ENCODE peak calls at places on chromosomes 3 and 15, in ten cellular contexts. One of them, this sample, is unnamed.

GRCh38 chr15:35448294-35448693 is 97.7 kb downstream of the DPH6 start:
- DNase-seq in left lung: no peak
- DNase-seq in iPS DF 6.9: no peak
- DNase-seq in RWPE1: peak
- DNase-seq in NCI-H2029: no peak
- DNase-seq in bronchial epithelial cell: peak
- DNase-seq in KBM-7: no peak
- DNase-seq in HEK293T: no peak
- DNase-seq in activated naive CD4-positive, alpha-beta T cell treated with anti-CD3 and anti-CD28 coated beads, Interleukin-2, amount 10 ng/mL, durations not matched to agents 7 days and 5 days: no peak
- DNase-seq in H9: no peak
- DNase-seq in this sample: no peak

GRCh38 chr3:15633766-15634588 is 32.4 kb downstream of the BTD start:
- DNase-seq in left lung: no peak
- DNase-seq in iPS DF 6.9: no peak
- DNase-seq in RWPE1: no peak
- DNase-seq in NCI-H2029: no peak
- DNase-seq in bronchial epithelial cell: no peak
- DNase-seq in KBM-7: no peak
- DNase-seq in HEK293T: no peak
- DNase-seq in activated naive CD4-positive, alpha-beta T cell treated with anti-CD3 and anti-CD28 coated beads, Interleukin-2, amount 10 ng/mL, durations not matched to agents 7 days and 5 days: no peak
- DNase-seq in H9: no peak
- DNase-seq in this sample: no peak

GRCh38 chr3:186461141-186461540 is 83.0 kb downstream of the CRYGS start:
- DNase-seq in left lung: no peak
- DNase-seq in iPS DF 6.9: no peak
- DNase-seq in RWPE1: peak
- DNase-seq in NCI-H2029: no peak
- DNase-seq in bronchial epithelial cell: peak
- DNase-seq in KBM-7: no peak
- DNase-seq in HEK293T: no peak
- DNase-seq in activated naive CD4-positive, alpha-beta T cell treated with anti-CD3 and anti-CD28 coated beads, Interleukin-2, amount 10 ng/mL, durations not matched to agents 7 days and 5 days: no peak
- DNase-seq in H9: no peak
- DNase-seq in this sample: no peak

GRCh38 chr3:195013411-195013810 is 257.5 kb downstream of the XXYLT1 start:
- DNase-seq in left lung: no peak
- DNase-seq in iPS DF 6.9: no peak
- DNase-seq in RWPE1: no peak
- DNase-seq in NCI-H2029: no peak
- DNase-seq in bronchial epithelial cell: no peak
- DNase-seq in KBM-7: no peak
- DNase-seq in HEK293T: no peak
- DNase-seq in activated naive CD4-positive, alpha-beta T cell treated with anti-CD3 and anti-CD28 coated beads, Interleukin-2, amount 10 ng/mL, durations not matched to agents 7 days and 5 days: peak
- DNase-seq in H9: no peak
- DNase-seq in this sample: no peak

GRCh38 chr15:49855917-49856637 is 235.2 kb downstream of the DTWD1 start:
- DNase-seq in left lung: no peak
- DNase-seq in iPS DF 6.9: no peak
- DNase-seq in RWPE1: no peak
- DNase-seq in NCI-H2029: no peak
- DNase-seq in bronchial epithelial cell: peak
- DNase-seq in KBM-7: no peak
- DNase-seq in HEK293T: no peak
- DNase-seq in activated naive CD4-positive, alpha-beta T cell treated with anti-CD3 and anti-CD28 coated beads, Interleukin-2, amount 10 ng/mL, durations not matched to agents 7 days and 5 days: no peak
- DNase-seq in H9: no peak
- DNase-seq in this sample: no peak

GRCh38 chr15:80953953-80954778 is 35.5 kb downstream of the MESD start:
- DNase-seq in left lung: no peak
- DNase-seq in iPS DF 6.9: peak
- DNase-seq in RWPE1: peak
- DNase-seq in NCI-H2029: no peak
- DNase-seq in bronchial epithelial cell: no peak
- DNase-seq in KBM-7: no peak
- DNase-seq in HEK293T: no peak
- DNase-seq in activated naive CD4-positive, alpha-beta T cell treated with anti-CD3 and anti-CD28 coated beads, Interleukin-2, amount 10 ng/mL, durations not matched to agents 7 days and 5 days: no peak
- DNase-seq in H9: peak
- DNase-seq in this sample: peak

GRCh38 chr15:33242669-33243191 is 48.2 kb upstream of the FMN1 start:
- DNase-seq in left lung: no peak
- DNase-seq in iPS DF 6.9: peak
- DNase-seq in RWPE1: no peak
- DNase-seq in NCI-H2029: no peak
- DNase-seq in bronchial epithelial cell: peak
- DNase-seq in KBM-7: peak
- DNase-seq in HEK293T: peak
- DNase-seq in activated naive CD4-positive, alpha-beta T cell treated with anti-CD3 and anti-CD28 coated beads, Interleukin-2, amount 10 ng/mL, durations not matched to agents 7 days and 5 days: no peak
- DNase-seq in H9: no peak
- DNase-seq in this sample: no peak

GRCh38 chr15:31571676-31572075 is 245.0 kb downstream of the KLF13 start:
- DNase-seq in left lung: no peak
- DNase-seq in iPS DF 6.9: no peak
- DNase-seq in RWPE1: peak
- DNase-seq in NCI-H2029: no peak
- DNase-seq in bronchial epithelial cell: no peak
- DNase-seq in KBM-7: peak
- DNase-seq in HEK293T: no peak
- DNase-seq in activated naive CD4-positive, alpha-beta T cell treated with anti-CD3 and anti-CD28 coated beads, Interleukin-2, amount 10 ng/mL, durations not matched to agents 7 days and 5 days: no peak
- DNase-seq in H9: no peak
- DNase-seq in this sample: no peak

GRCh38 chr3:8557298-8557697 is 55.7 kb downstream of the LMCD1 start:
- DNase-seq in left lung: no peak
- DNase-seq in iPS DF 6.9: no peak
- DNase-seq in RWPE1: no peak
- DNase-seq in NCI-H2029: peak
- DNase-seq in bronchial epithelial cell: no peak
- DNase-seq in KBM-7: no peak
- DNase-seq in HEK293T: no peak
- DNase-seq in activated naive CD4-positive, alpha-beta T cell treated with anti-CD3 and anti-CD28 coated beads, Interleukin-2, amount 10 ng/mL, durations not matched to agents 7 days and 5 days: no peak
- DNase-seq in H9: no peak
- DNase-seq in this sample: no peak

GRCh38 chr3:178443634-178444033 is 92.6 kb upstream of the KCNMB2 start:
- DNase-seq in left lung: no peak
- DNase-seq in iPS DF 6.9: no peak
- DNase-seq in RWPE1: no peak
- DNase-seq in NCI-H2029: no peak
- DNase-seq in bronchial epithelial cell: peak
- DNase-seq in KBM-7: no peak
- DNase-seq in HEK293T: no peak
- DNase-seq in activated naive CD4-positive, alpha-beta T cell treated with anti-CD3 and anti-CD28 coated beads, Interleukin-2, amount 10 ng/mL, durations not matched to agents 7 days and 5 days: no peak
- DNase-seq in H9: no peak
- DNase-seq in this sample: no peak

GRCh38 chr15:89128320-89129122 is 40.3 kb downstream of the ABHD2 start:
- DNase-seq in left lung: no peak
- DNase-seq in iPS DF 6.9: no peak
- DNase-seq in RWPE1: no peak
- DNase-seq in NCI-H2029: no peak
- DNase-seq in bronchial epithelial cell: no peak
- DNase-seq in KBM-7: peak
- DNase-seq in HEK293T: no peak
- DNase-seq in activated naive CD4-positive, alpha-beta T cell treated with anti-CD3 and anti-CD28 coated beads, Interleukin-2, amount 10 ng/mL, durations not matched to agents 7 days and 5 days: no peak
- DNase-seq in H9: no peak
- DNase-seq in this sample: no peak

GRCh38 chr15:63195257-63196023 is 6.0 kb downstream of the RAB8B start:
- DNase-seq in left lung: no peak
- DNase-seq in iPS DF 6.9: no peak
- DNase-seq in RWPE1: no peak
- DNase-seq in NCI-H2029: no peak
- DNase-seq in bronchial epithelial cell: no peak
- DNase-seq in KBM-7: peak
- DNase-seq in HEK293T: no peak
- DNase-seq in activated naive CD4-positive, alpha-beta T cell treated with anti-CD3 and anti-CD28 coated beads, Interleukin-2, amount 10 ng/mL, durations not matched to agents 7 days and 5 days: no peak
- DNase-seq in H9: no peak
- DNase-seq in this sample: no peak

GRCh38 chr3:113266738-113267137 is 55.4 kb downstream of the BOC start:
- DNase-seq in left lung: no peak
- DNase-seq in iPS DF 6.9: no peak
- DNase-seq in RWPE1: no peak
- DNase-seq in NCI-H2029: peak
- DNase-seq in bronchial epithelial cell: no peak
- DNase-seq in KBM-7: no peak
- DNase-seq in HEK293T: no peak
- DNase-seq in activated naive CD4-positive, alpha-beta T cell treated with anti-CD3 and anti-CD28 coated beads, Interleukin-2, amount 10 ng/mL, durations not matched to agents 7 days and 5 days: no peak
- DNase-seq in H9: no peak
- DNase-seq in this sample: no peak

GRCh38 chr3:50120364-50121095 is 31.8 kb downstream of the RBM5 start:
- DNase-seq in left lung: peak
- DNase-seq in iPS DF 6.9: no peak
- DNase-seq in RWPE1: no peak
- DNase-seq in NCI-H2029: no peak
- DNase-seq in bronchial epithelial cell: no peak
- DNase-seq in KBM-7: no peak
- DNase-seq in HEK293T: no peak
- DNase-seq in activated naive CD4-positive, alpha-beta T cell treated with anti-CD3 and anti-CD28 coated beads, Interleukin-2, amount 10 ng/mL, durations not matched to agents 7 days and 5 days: no peak
- DNase-seq in H9: no peak
- DNase-seq in this sample: no peak

GRCh38 chr3:143002083-143002712 is 828 bp downstream of the U2SURP start:
- DNase-seq in left lung: no peak
- DNase-seq in iPS DF 6.9: no peak
- DNase-seq in RWPE1: peak
- DNase-seq in NCI-H2029: no peak
- DNase-seq in bronchial epithelial cell: peak
- DNase-seq in KBM-7: peak
- DNase-seq in HEK293T: peak
- DNase-seq in activated naive CD4-positive, alpha-beta T cell treated with anti-CD3 and anti-CD28 coated beads, Interleukin-2, amount 10 ng/mL, durations not matched to agents 7 days and 5 days: peak
- DNase-seq in H9: no peak
- DNase-seq in this sample: no peak

GRCh38 chr15:51759557-51760070 is 8.2 kb downstream of the TMOD2 start:
- DNase-seq in left lung: peak
- DNase-seq in iPS DF 6.9: no peak
- DNase-seq in RWPE1: no peak
- DNase-seq in NCI-H2029: peak
- DNase-seq in bronchial epithelial cell: peak
- DNase-seq in KBM-7: peak
- DNase-seq in HEK293T: no peak
- DNase-seq in activated naive CD4-positive, alpha-beta T cell treated with anti-CD3 and anti-CD28 coated beads, Interleukin-2, amount 10 ng/mL, durations not matched to agents 7 days and 5 days: no peak
- DNase-seq in H9: peak
- DNase-seq in this sample: no peak

GRCh38 chr3:69819283-69819682 is 80.0 kb downstream of the MITF start:
- DNase-seq in left lung: no peak
- DNase-seq in iPS DF 6.9: no peak
- DNase-seq in RWPE1: no peak
- DNase-seq in NCI-H2029: no peak
- DNase-seq in bronchial epithelial cell: no peak
- DNase-seq in KBM-7: no peak
- DNase-seq in HEK293T: no peak
- DNase-seq in activated naive CD4-positive, alpha-beta T cell treated with anti-CD3 and anti-CD28 coated beads, Interleukin-2, amount 10 ng/mL, durations not matched to agents 7 days and 5 days: no peak
- DNase-seq in H9: no peak
- DNase-seq in this sample: no peak

GRCh38 chr15:56616551-56616950 is 116.8 kb downstream of the ZNF280D start:
- DNase-seq in left lung: no peak
- DNase-seq in iPS DF 6.9: no peak
- DNase-seq in RWPE1: no peak
- DNase-seq in NCI-H2029: no peak
- DNase-seq in bronchial epithelial cell: no peak
- DNase-seq in KBM-7: no peak
- DNase-seq in HEK293T: no peak
- DNase-seq in activated naive CD4-positive, alpha-beta T cell treated with anti-CD3 and anti-CD28 coated beads, Interleukin-2, amount 10 ng/mL, durations not matched to agents 7 days and 5 days: no peak
- DNase-seq in H9: no peak
- DNase-seq in this sample: no peak

GRCh38 chr15:98126326-98127090 is 166.0 kb downstream of the ARRDC4 start:
- DNase-seq in left lung: no peak
- DNase-seq in iPS DF 6.9: no peak
- DNase-seq in RWPE1: peak
- DNase-seq in NCI-H2029: no peak
- DNase-seq in bronchial epithelial cell: peak
- DNase-seq in KBM-7: no peak
- DNase-seq in HEK293T: no peak
- DNase-seq in activated naive CD4-positive, alpha-beta T cell treated with anti-CD3 and anti-CD28 coated beads, Interleukin-2, amount 10 ng/mL, durations not matched to agents 7 days and 5 days: no peak
- DNase-seq in H9: no peak
- DNase-seq in this sample: no peak

GRCh38 chr3:197456271-197457091 is 99.3 kb downstream of the BDH1 start:
- DNase-seq in left lung: peak
- DNase-seq in iPS DF 6.9: no peak
- DNase-seq in RWPE1: peak
- DNase-seq in NCI-H2029: no peak
- DNase-seq in bronchial epithelial cell: peak
- DNase-seq in KBM-7: peak
- DNase-seq in HEK293T: peak
- DNase-seq in activated naive CD4-positive, alpha-beta T cell treated with anti-CD3 and anti-CD28 coated beads, Interleukin-2, amount 10 ng/mL, durations not matched to agents 7 days and 5 days: peak
- DNase-seq in H9: peak
- DNase-seq in this sample: peak

GRCh38 chr15:34853001-34853758 is 57.8 kb upstream of the ACTC1 start:
- DNase-seq in left lung: no peak
- DNase-seq in iPS DF 6.9: peak
- DNase-seq in RWPE1: no peak
- DNase-seq in NCI-H2029: peak
- DNase-seq in bronchial epithelial cell: peak
- DNase-seq in KBM-7: no peak
- DNase-seq in HEK293T: no peak
- DNase-seq in activated naive CD4-positive, alpha-beta T cell treated with anti-CD3 and anti-CD28 coated beads, Interleukin-2, amount 10 ng/mL, durations not matched to agents 7 days and 5 days: no peak
- DNase-seq in H9: no peak
- DNase-seq in this sample: no peak

GRCh38 chr15:70251246-70251990 is 153.7 kb upstream of the TLE3 start:
- DNase-seq in left lung: no peak
- DNase-seq in iPS DF 6.9: no peak
- DNase-seq in RWPE1: no peak
- DNase-seq in NCI-H2029: no peak
- DNase-seq in bronchial epithelial cell: peak
- DNase-seq in KBM-7: no peak
- DNase-seq in HEK293T: no peak
- DNase-seq in activated naive CD4-positive, alpha-beta T cell treated with anti-CD3 and anti-CD28 coated beads, Interleukin-2, amount 10 ng/mL, durations not matched to agents 7 days and 5 days: no peak
- DNase-seq in H9: no peak
- DNase-seq in this sample: no peak

GRCh38 chr15:40313531-40314398 is 6.0 kb upstream of the PLCB2 start:
- DNase-seq in left lung: peak
- DNase-seq in iPS DF 6.9: no peak
- DNase-seq in RWPE1: peak
- DNase-seq in NCI-H2029: peak
- DNase-seq in bronchial epithelial cell: peak
- DNase-seq in KBM-7: peak
- DNase-seq in HEK293T: no peak
- DNase-seq in activated naive CD4-positive, alpha-beta T cell treated with anti-CD3 and anti-CD28 coated beads, Interleukin-2, amount 10 ng/mL, durations not matched to agents 7 days and 5 days: no peak
- DNase-seq in H9: no peak
- DNase-seq in this sample: no peak

GRCh38 chr3:63943678-63944077 is 31.5 kb upstream of the SCAANT1 start:
- DNase-seq in left lung: no peak
- DNase-seq in iPS DF 6.9: no peak
- DNase-seq in RWPE1: no peak
- DNase-seq in NCI-H2029: no peak
- DNase-seq in bronchial epithelial cell: no peak
- DNase-seq in KBM-7: no peak
- DNase-seq in HEK293T: no peak
- DNase-seq in activated naive CD4-positive, alpha-beta T cell treated with anti-CD3 and anti-CD28 coated beads, Interleukin-2, amount 10 ng/mL, durations not matched to agents 7 days and 5 days: no peak
- DNase-seq in H9: no peak
- DNase-seq in this sample: no peak

GRCh38 chr3:77254967-77255831 is 215.3 kb downstream of the ROBO2 start:
- DNase-seq in left lung: no peak
- DNase-seq in iPS DF 6.9: peak
- DNase-seq in RWPE1: peak
- DNase-seq in NCI-H2029: peak
- DNase-seq in bronchial epithelial cell: peak
- DNase-seq in KBM-7: peak
- DNase-seq in HEK293T: peak
- DNase-seq in activated naive CD4-positive, alpha-beta T cell treated with anti-CD3 and anti-CD28 coated beads, Interleukin-2, amount 10 ng/mL, durations not matched to agents 7 days and 5 days: peak
- DNase-seq in H9: peak
- DNase-seq in this sample: no peak